ENCODE peak calls at places on chromosome 22, in seven cellular contexts. K is GM23338, Y is cardiac muscle cell, S is aorta, U is fibroblast of lung, N is AG04450, Q is upper lobe of right lung. T is an unnamed sample. For H3K27me3, the result is how much of the 10 kb centered on the place peaks cover.

GRCh38 chr22:37330200-37331033 is 48.1 kb downstream of the CYTH4 start:
- DNase-seq in K (peak), Y (peak), S (no peak), U (peak), N (peak), Q (peak), T (no peak)

GRCh38 chr22:17727244-17727892 is 46.9 kb downstream of the BID start:
- DNase-seq in K (no peak), Y (no peak), S (no peak), U (no peak), N (no peak), Q (no peak), T (no peak)

GRCh38 chr22:41184679-41185078 is 20.4 kb upstream of the L3MBTL2 start:
- DNase-seq in K (peak), Y (no peak), S (no peak), U (no peak), N (no peak), Q (no peak), T (no peak)

GRCh38 chr22:20013382-20013871 is 3.2 kb downstream of the ARVCF start:
- DNase-seq in K (peak), Y (peak), S (peak), U (peak), N (no peak), Q (peak), T (peak)

GRCh38 chr22:17785185-17786184 is 11.2 kb upstream of the BID start:
- DNase-seq in K (peak), Y (no peak), S (no peak), U (no peak), N (no peak), Q (peak), T (no peak)

GRCh38 chr22:19226428-19226827 is 47.9 kb upstream of the SLC25A1 start:
- DNase-seq in K (no peak), Y (no peak), S (no peak), U (no peak), N (no peak), Q (no peak), T (no peak)

GRCh38 chr22:46467006-46467405 is 70.4 kb downstream of the CELSR1 start:
- DNase-seq in K (no peak), Y (no peak), S (no peak), U (no peak), N (no peak), Q (no peak), T (no peak)

GRCh38 chr22:47130883-47131610 is 368.6 kb downstream of the TBC1D22A start:
- DNase-seq in K (no peak), Y (no peak), S (peak), U (no peak), N (no peak), Q (peak), T (no peak)

GRCh38 chr22:39490135-39490798 is 11.8 kb upstream of the MIEF1 start:
- DNase-seq in K (peak), Y (peak), S (peak), U (peak), N (no peak), Q (peak), T (no peak)

GRCh38 chr22:46947516-46948260 is 185.2 kb downstream of the TBC1D22A start:
- DNase-seq in K (no peak), Y (no peak), S (no peak), U (no peak), N (no peak), Q (no peak), T (no peak)

GRCh38 chr22:30654361-30654760 is 13.3 kb downstream of the DUSP18 start:
- DNase-seq in K (no peak), Y (no peak), S (no peak), U (no peak), N (no peak), Q (no peak), T (no peak)

GRCh38 chr22:48720662-48721393 is 1106.8 kb downstream of the BRD1 start:
- DNase-seq in K (no peak), Y (no peak), S (peak), U (no peak), N (no peak), Q (peak), T (no peak)
- H3K27me3 ChIP-seq in K (under half), Y (under half), S (under half), U (under half), N (under half), Q (under half), T (under half)

GRCh38 chr22:22201185-22201924 is 43.2 kb upstream of the VPREB1 start:
- DNase-seq in K (peak), Y (peak), S (no peak), U (no peak), N (peak), Q (peak), T (no peak)
- H3K27me3 ChIP-seq in K (half or more), Y (half or more), S (under half), U (under half), N (under half), Q (under half), T (under half)

GRCh38 chr22:50487290-50488005 is 789 bp downstream of the MIOX start:
- DNase-seq in K (no peak), Y (no peak), S (peak), U (no peak), N (no peak), Q (no peak), T (no peak)
- H3K27me3 ChIP-seq in K (under half), Y (under half), S (under half), U (under half), N (under half), Q (under half), T (under half)

GRCh38 chr22:24341657-24342056 is 71.0 kb downstream of the SPECC1L start:
- DNase-seq in K (no peak), Y (no peak), S (no peak), U (no peak), N (no peak), Q (no peak), T (no peak)
- H3K27me3 ChIP-seq in K (under half), Y (under half), S (under half), U (under half), N (under half), Q (under half), T (under half)

GRCh38 chr22:50606561-50607365 is 6.2 kb downstream of the MAPK8IP2 start:
- DNase-seq in K (no peak), Y (no peak), S (peak), U (no peak), N (no peak), Q (no peak), T (no peak)
- H3K27me3 ChIP-seq in K (under half), Y (half or more), S (under half), U (under half), N (half or more), Q (under half), T (half or more)

GRCh38 chr22:43198126-43198525 is 11.2 kb upstream of the TTLL12 start:
- DNase-seq in K (no peak), Y (no peak), S (no peak), U (no peak), N (no peak), Q (no peak), T (no peak)
- H3K27me3 ChIP-seq in K (under half), Y (under half), S (under half), U (under half), N (under half), Q (under half), T (under half)

GRCh38 chr22:25909988-25910387 is 168.0 kb downstream of the MYO18B start:
- DNase-seq in K (no peak), Y (no peak), S (no peak), U (no peak), N (no peak), Q (no peak), T (no peak)
- H3K27me3 ChIP-seq in K (under half), Y (under half), S (under half), U (under half), N (under half), Q (under half), T (under half)